ENCODE peak calls at places on chromosomes 6 and 20, in seven cellular contexts. D is right lobe of liver, O is IMR-90, E is PC-3, P is psoas muscle, Y is endodermal cell, K is cardiac muscle cell. M is an unnamed sample. For H3K4me1, the result is how much of the 10 kb centered on the place peaks cover.

GRCh38 chr20:32484221-32485125 is 100.7 kb downstream of the NOL4L start:
- DNase-seq in D (peak), O (no peak), K (no peak), P (peak), Y (peak), E (peak), M (peak)

GRCh38 chr6:166449641-166450040 is 66.9 kb upstream of the MPC1 start:
- DNase-seq in K (no peak), Y (no peak), P (no peak), E (no peak), D (no peak), O (no peak), M (no peak)

GRCh38 chr20:34978092-34978744 is 22.6 kb downstream of the MYH7B start:
- DNase-seq in E (no peak), K (no peak), D (no peak), Y (no peak), O (no peak), P (peak), M (no peak)

GRCh38 chr6:97850458-97851218 is 567.6 kb upstream of the MMS22L start:
- DNase-seq in Y (no peak), P (no peak), O (no peak), E (peak), K (peak), D (no peak), M (peak)

GRCh38 chr20:54014301-54014914 is 56.0 kb downstream of the BCAS1 start:
- DNase-seq in Y (no peak), K (no peak), E (no peak), P (no peak), O (no peak), D (no peak), M (peak)

GRCh38 chr6:168480481-168480880 is 39.5 kb downstream of the SMOC2 start:
- DNase-seq in Y (no peak), O (no peak), K (no peak), P (no peak), E (no peak), D (no peak), M (no peak)

GRCh38 chr6:27761391-27761790 is 150.8 kb downstream of the OR2B2 start:
- DNase-seq in O (no peak), P (no peak), D (no peak), K (peak), E (no peak), Y (no peak), M (peak)

GRCh38 chr6:122869437-122870024 is 80.5 kb downstream of the SMPDL3A start:
- DNase-seq in P (no peak), Y (peak), E (peak), K (peak), O (peak), D (peak), M (peak)

GRCh38 chr6:33414592-33415271 is 3.2 kb downstream of the CUTA start:
- DNase-seq in K (no peak), P (no peak), D (no peak), O (no peak), E (peak), Y (peak), M (peak)

GRCh38 chr6:40391086-40391485 is 196.1 kb downstream of the LRFN2 start:
- DNase-seq in Y (peak), E (no peak), P (no peak), K (no peak), D (no peak), O (no peak), M (no peak)

GRCh38 chr6:85452441-85452881 is 2.6 kb downstream of the NT5E start:
- DNase-seq in D (no peak), E (no peak), O (peak), P (no peak), K (peak), Y (no peak), M (peak)

GRCh38 chr20:3802524-3803239 is 6.6 kb downstream of the CDC25B start:
- DNase-seq in K (no peak), O (no peak), P (peak), Y (no peak), D (peak), E (no peak), M (no peak)

GRCh38 chr6:91288741-91289140 is 701.9 kb upstream of the MAP3K7 start:
- DNase-seq in K (no peak), D (no peak), O (no peak), E (no peak), P (no peak), Y (no peak), M (no peak)

GRCh38 chr6:346389-347030 is 45.0 kb upstream of the IRF4 start:
- DNase-seq in E (peak), Y (no peak), K (peak), O (peak), P (no peak), D (no peak), M (peak)

GRCh38 chr20:21554985-21555384 is 41.1 kb upstream of the NKX2-2 start:
- DNase-seq in D (no peak), K (no peak), Y (no peak), P (no peak), O (no peak), E (no peak), M (no peak)

GRCh38 chr6:55399331-55399730 is 72.1 kb downstream of the GFRAL start:
- DNase-seq in O (peak), P (no peak), E (no peak), Y (no peak), K (peak), D (no peak), M (peak)

GRCh38 chr6:1766663-1767062 is 156.9 kb downstream of the FOXC1 start:
- DNase-seq in E (peak), O (peak), K (peak), D (no peak), Y (no peak), P (peak), M (peak)

GRCh38 chr6:32255212-32256153 is 31.6 kb upstream of the NOTCH4 start:
- DNase-seq in D (peak), Y (peak), P (peak), O (peak), E (no peak), K (peak), M (peak)

GRCh38 chr20:48405909-48406308 is 421.9 kb downstream of the PREX1 start:
- DNase-seq in P (no peak), K (no peak), Y (peak), O (no peak), E (no peak), D (no peak), M (peak)

GRCh38 chr6:98787961-98788360 is 46.4 kb upstream of the POU3F2 start:
- DNase-seq in Y (peak), D (no peak), E (no peak), O (no peak), P (no peak), K (no peak), M (no peak)

GRCh38 chr6:149134531-149134933 is 183.0 kb upstream of the TAB2 start:
- DNase-seq in P (no peak), E (peak), D (no peak), K (peak), Y (no peak), O (peak), M (peak)

GRCh38 chr20:61297981-61298380 is 45.9 kb downstream of the CDH4 start:
- DNase-seq in P (no peak), D (no peak), Y (no peak), K (peak), E (peak), O (peak), M (peak)

GRCh38 chr6:122995930-122996796 is at the start of gene CLVS2:
- DNase-seq in D (peak), P (peak), K (peak), Y (peak), O (no peak), E (no peak), M (peak)

GRCh38 chr6:119351005-119351394 is 1.4 kb upstream of the MAN1A1 start:
- DNase-seq in O (peak), Y (no peak), P (no peak), D (no peak), K (peak), E (peak), M (peak)

GRCh38 chr20:51803157-51803854 is 985 bp upstream of the SALL4 start:
- DNase-seq in Y (no peak), O (peak), D (no peak), P (no peak), K (no peak), E (peak), M (peak)

GRCh38 chr6:127516676-127517273 is 2.4 kb downstream of the MTCL3 start:
- DNase-seq in O (peak), D (no peak), K (peak), E (peak), P (no peak), Y (peak), M (peak)

GRCh38 chr6:125231574-125232343 is 70.0 kb downstream of the HDDC2 start:
- DNase-seq in D (no peak), K (no peak), E (no peak), Y (no peak), O (no peak), P (no peak), M (peak)

GRCh38 chr20:4190792-4191519 is 175.6 kb upstream of the RNF24 start:
- DNase-seq in O (no peak), E (peak), P (no peak), D (no peak), K (no peak), Y (no peak), M (no peak)

GRCh38 chr6:154649723-154650122 is 83.5 kb upstream of the SCAF8 start:
- DNase-seq in K (peak), E (no peak), P (no peak), Y (no peak), O (no peak), D (no peak), M (no peak)

GRCh38 chr6:19472850-19473249 is 364.3 kb upstream of the ID4 start:
- DNase-seq in O (no peak), P (no peak), E (peak), D (no peak), Y (peak), K (peak), M (peak)

GRCh38 chr6:32578962-32579361 is 10.7 kb downstream of the HLA-DRB1 start:
- DNase-seq in Y (no peak), E (no peak), P (no peak), O (no peak), D (no peak), K (no peak), M (no peak)

DNA sequence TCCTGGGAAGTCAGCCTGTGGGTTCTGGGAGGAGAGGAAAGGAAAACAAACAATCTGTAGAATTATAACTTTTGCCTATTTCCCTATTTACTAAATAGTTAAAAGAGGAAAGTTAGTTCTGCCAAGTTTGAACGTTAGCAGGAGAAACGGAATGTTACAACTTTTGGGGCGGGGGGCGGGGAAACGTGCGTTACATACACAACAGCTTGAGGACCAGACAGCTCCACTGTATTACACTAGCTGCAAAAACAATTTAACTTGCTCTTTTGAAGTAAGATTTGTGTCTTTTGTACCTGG is 501 bp upstream of the PRDM1 start:
- DNase-seq in K (no peak), D (no peak), Y (no peak), O (no peak), E (no peak), P (no peak), M (peak)
- H3K4me1 ChIP-seq in K (under half), D (under half), Y (under half), O (under half), E (half or more), P (under half), M (half or more)

GRCh38 chr20:20010639-20011500 is 6.3 kb upstream of the NAA20 start:
- DNase-seq in K (peak), D (no peak), E (peak), O (peak), Y (no peak), P (no peak), M (peak)
- H3K4me1 ChIP-seq in K (under half), D (under half), E (under half), O (under half), Y (under half), P (under half), M (under half)

DNA sequence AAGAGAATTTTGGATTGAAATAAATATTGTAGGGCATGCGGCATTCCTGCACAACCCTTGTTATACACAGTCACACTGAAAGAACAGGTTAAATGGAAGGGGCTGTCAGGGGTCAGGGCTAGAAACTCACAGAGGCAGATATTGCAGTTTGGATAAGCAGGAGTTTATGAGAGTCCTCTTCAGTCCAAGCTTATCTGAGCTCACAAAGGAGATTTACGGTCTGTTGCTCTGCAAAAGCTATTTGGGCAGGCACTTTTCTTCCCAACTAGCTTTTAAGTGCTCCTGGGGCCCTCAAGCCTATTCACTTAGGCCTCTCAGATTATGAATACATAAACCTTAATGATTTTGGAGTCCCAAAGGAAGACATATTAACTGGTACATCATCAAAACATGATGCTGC is 156.2 kb downstream of the SOX4 start:
- DNase-seq in P (no peak), D (no peak), Y (no peak), E (no peak), O (no peak), K (no peak), M (no peak)
- H3K4me1 ChIP-seq in P (under half), D (under half), Y (under half), E (half or more), O (under half), K (half or more), M (under half)

DNA sequence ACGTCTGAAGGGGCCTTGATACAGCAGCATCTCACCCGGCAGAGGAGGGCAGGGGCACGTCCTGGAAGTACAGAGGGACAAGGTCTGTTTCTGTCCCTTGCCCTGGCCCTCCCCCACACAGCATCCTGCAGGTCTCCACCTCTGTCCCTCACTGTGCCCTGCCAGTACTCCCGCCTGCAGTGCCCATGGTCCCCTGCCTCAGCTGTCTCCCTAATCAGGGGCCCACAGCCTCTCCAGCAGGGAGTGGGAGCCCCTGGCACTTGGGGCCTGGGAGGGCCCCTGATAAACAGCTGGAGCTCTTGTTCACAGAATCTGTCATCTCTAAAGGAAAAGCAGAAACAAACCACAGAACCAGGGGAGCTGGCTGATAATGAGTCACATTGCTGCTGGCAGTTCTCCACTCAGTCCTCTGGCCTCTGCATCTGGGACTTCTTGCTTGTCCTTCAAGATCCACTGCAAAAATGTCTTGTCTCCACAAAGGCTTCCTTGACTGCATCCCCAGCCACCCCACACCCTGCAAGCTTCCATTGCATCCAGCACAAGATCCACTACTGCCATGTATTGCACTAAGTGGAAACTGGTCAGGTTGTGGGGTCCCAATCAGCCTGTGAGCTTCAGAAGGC is 33.2 kb upstream of the TAF8 start:
- DNase-seq in Y (no peak), E (peak), O (peak), P (no peak), K (peak), D (no peak), M (peak)
- H3K4me1 ChIP-seq in Y (under half), E (under half), O (under half), P (under half), K (under half), D (under half), M (under half)

GRCh38 chr20:37697314-37697713 is 3.5 kb downstream of the CTNNBL1 start:
- DNase-seq in P (no peak), K (no peak), E (no peak), Y (peak), D (no peak), O (no peak), M (no peak)
- H3K4me1 ChIP-seq in P (under half), K (under half), E (under half), Y (under half), D (under half), O (under half), M (under half)

DNA sequence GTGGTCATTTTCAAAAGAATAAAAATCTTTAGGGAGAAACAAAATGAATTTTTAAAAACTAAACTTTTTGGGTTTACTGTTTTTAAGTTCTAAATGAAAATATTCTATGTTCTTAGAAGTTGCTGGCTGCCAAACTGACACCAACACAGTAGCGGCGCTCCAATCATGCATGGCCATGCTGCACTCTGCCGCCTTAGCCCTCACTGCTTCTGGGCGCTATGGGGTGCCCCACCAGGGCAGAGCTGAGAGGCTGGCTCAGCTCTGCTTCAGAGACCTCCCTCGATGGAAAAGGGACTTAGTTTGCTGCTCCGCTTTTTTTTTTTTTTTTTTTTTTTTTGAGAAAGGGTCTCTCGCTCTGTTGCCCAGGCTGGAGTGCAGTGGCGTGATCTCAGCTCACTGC is 20.9 kb downstream of the EZR start:
- DNase-seq in P (no peak), Y (peak), E (no peak), D (no peak), O (no peak), K (no peak), M (no peak)
- H3K4me1 ChIP-seq in P (under half), Y (under half), E (under half), D (under half), O (under half), K (half or more), M (under half)

GRCh38 chr20:10667077-10667401 is 6.8 kb downstream of the JAG1 start:
- DNase-seq in P (peak), Y (no peak), E (no peak), O (no peak), D (no peak), K (no peak), M (no peak)
- H3K4me1 ChIP-seq in P (under half), Y (under half), E (under half), O (under half), D (under half), K (half or more), M (under half)

GRCh38 chr6:111871207-111871606 is 2.0 kb downstream of the FYN start:
- DNase-seq in E (no peak), D (no peak), Y (no peak), K (no peak), O (no peak), P (no peak), M (peak)

GRCh38 chr6:111871725-111872520 is 1.3 kb downstream of the FYN start:
- DNase-seq in K (peak), O (peak), E (peak), D (no peak), P (no peak), Y (peak), M (peak)

GRCh38 chr6:111872521-111873177 is 603 bp downstream of the FYN start:
- DNase-seq in E (no peak), K (no peak), Y (peak), O (peak), D (peak), P (peak), M (peak)

GRCh38 chr6:111870751-111871064 is 2.5 kb downstream of the FYN start:
- DNase-seq in O (no peak), Y (no peak), P (no peak), D (no peak), E (peak), K (no peak), M (peak)

DNA sequence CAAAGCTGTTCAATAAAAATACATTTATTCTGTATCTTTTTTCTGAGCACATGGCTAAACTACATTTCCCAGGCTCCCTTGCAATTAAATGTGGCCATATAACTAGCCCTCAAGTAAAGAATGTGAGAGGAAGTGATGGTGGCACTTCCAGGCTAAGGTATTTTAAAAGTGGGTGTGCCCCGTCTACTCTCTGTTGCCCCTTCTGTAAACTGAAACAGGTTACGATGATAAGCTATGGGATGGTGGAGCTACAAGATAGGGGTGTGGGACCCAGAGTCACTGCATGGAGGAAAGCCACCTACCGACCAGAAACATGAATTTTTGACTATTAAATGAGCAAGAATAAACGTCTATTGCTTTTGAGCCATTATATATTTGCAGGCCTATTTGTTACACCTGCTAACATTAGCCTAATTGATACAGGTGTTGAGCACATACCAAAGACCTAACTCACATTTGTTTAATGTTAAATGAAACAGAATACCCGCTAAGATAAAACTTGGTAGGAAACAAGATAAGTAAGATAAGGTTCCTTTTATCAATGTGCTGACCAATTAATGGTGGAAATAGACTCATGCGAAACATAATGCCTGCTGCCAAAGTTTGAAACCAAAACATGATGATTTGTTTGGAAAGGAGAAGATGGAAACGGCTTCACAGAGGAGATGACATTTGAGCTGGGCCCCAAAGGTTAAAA is 3.0 kb downstream of the FYN start:
- DNase-seq in Y (no peak), E (no peak), P (no peak), K (no peak), O (no peak), D (no peak), M (no peak)
- H3K4me1 ChIP-seq in Y (under half), E (under half), P (under half), K (under half), O (under half), D (under half), M (under half)

DNA sequence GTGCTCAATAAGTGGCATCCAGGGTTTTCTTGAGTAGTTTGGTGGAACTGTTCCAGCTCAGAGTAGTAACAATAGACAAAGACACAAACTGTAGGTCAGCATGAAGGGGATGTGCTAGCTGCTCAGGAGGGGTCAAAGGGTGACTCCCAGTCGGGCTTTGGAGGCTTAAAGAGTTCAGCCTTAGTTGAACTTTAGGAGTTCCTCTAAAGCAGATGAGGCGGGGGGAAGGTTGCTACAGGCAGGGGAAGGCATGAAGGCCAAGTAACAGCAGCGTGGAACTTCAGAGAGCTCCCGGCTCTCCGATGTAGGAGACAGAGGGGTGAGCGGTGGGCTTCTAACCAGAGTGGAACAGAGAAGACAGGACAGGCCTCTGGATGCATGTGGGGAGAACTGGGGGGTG is 115.5 kb upstream of the CD93 start:
- DNase-seq in K (no peak), D (no peak), P (no peak), Y (no peak), O (no peak), E (no peak), M (no peak)
- H3K4me1 ChIP-seq in K (under half), D (under half), P (under half), Y (under half), O (under half), E (under half), M (under half)

M was measured in GM23248.